ENCODE peak calls at places on chromosome 12, in five cellular contexts. Y is WERI-Rb-1; J is T-helper 2 cell; D is stimulated activated CD8-positive, alpha-beta memory T cell treated with anti-CD3 and anti-CD28 coated beads, Interleukin-15, amount 100 ng/mL, for 24 hours; Q is HTR-8/SVneo. E is an unnamed sample.

GRCh38 chr12:76337583-76337982 is 10.6 kb downstream of the BBS10 start:
- DNase-seq in Y (no peak), J (no peak), D (no peak), Q (no peak), E (no peak)

GRCh38 chr12:1918081-1918874 is at the start of gene CACNA2D4:
- DNase-seq in Y (peak; percentile 95), J (no peak), D (no peak), Q (no peak), E (no peak)

GRCh38 chr12:83461326-83461985 is 774.8 kb downstream of the TMTC2 start:
- DNase-seq in Y (no peak), J (no peak), D (no peak), Q (no peak), E (no peak)

GRCh38 chr12:1533205-1533601 is 61.2 kb downstream of the FBXL14 start:
- DNase-seq in Y (no peak), J (no peak), D (no peak), Q (no peak), E (peak; percentile 84)

GRCh38 chr12:59111873-59112272 is 191.6 kb upstream of the LRIG3 start:
- DNase-seq in Y (no peak), J (no peak), D (no peak), Q (no peak), E (no peak)

GRCh38 chr12:23055004-23055403 is 430.0 kb downstream of the ETNK1 start:
- DNase-seq in Y (peak; percentile 60), J (no peak), D (no peak), Q (no peak), E (peak; percentile 39)

GRCh38 chr12:99985129-99985570 is 414 bp upstream of the ANKS1B start:
- DNase-seq in Y (no peak), J (no peak), D (no peak), Q (peak; percentile 14), E (no peak)

GRCh38 chr12:71183018-71183417 is 25.2 kb upstream of the TSPAN8 start:
- DNase-seq in Y (no peak), J (no peak), D (no peak), Q (peak; percentile 11), E (no peak)

GRCh38 chr12:46364777-46365580 is 7.6 kb downstream of the SLC38A2 start:
- DNase-seq in Y (no peak), J (no peak), D (no peak), Q (no peak), E (peak; percentile 11)

GRCh38 chr12:51371295-51371953 is 19.8 kb downstream of the GALNT6 start:
- DNase-seq in Y (peak; percentile 42), J (no peak), D (no peak), Q (peak; percentile 92), E (no peak)

GRCh38 chr12:20883288-20883687 is 72.8 kb downstream of the SLCO1B3 start:
- DNase-seq in Y (no peak), J (no peak), D (no peak), Q (no peak), E (no peak)

GRCh38 chr12:109592195-109592904 is 18.8 kb downstream of the MVK start:
- DNase-seq in Y (peak; percentile 83), J (no peak), D (no peak), Q (no peak), E (no peak)

GRCh38 chr12:4228122-4228580 is 45.4 kb upstream of the CCND2 start:
- DNase-seq in Y (no peak), J (no peak), D (no peak), Q (no peak), E (no peak)

GRCh38 chr12:94640134-94640928 is 10.0 kb downstream of the TMCC3 start:
- DNase-seq in Y (no peak), J (no peak), D (no peak), Q (no peak), E (no peak)

GRCh38 chr12:68636268-68636667 is 25.6 kb downstream of the RAP1B start:
- DNase-seq in Y (no peak), J (no peak), D (no peak), Q (no peak), E (peak; percentile 53)

GRCh38 chr12:936377-937345 is 12.8 kb downstream of the RAD52 start:
- DNase-seq in Y (no peak), J (no peak), D (no peak), Q (no peak), E (no peak)

GRCh38 chr12:95548539-95549391 is 2.5 kb downstream of the USP44 start:
- DNase-seq in Y (peak; percentile 61), J (peak; percentile 45), D (peak; percentile 24), Q (peak; percentile 62), E (no peak)

GRCh38 chr12:106127289-106128126 is 11.2 kb downstream of the NUAK1 start:
- DNase-seq in Y (no peak), J (no peak), D (no peak), Q (no peak), E (no peak)

GRCh38 chr12:24487606-24488005 is 461.3 kb downstream of the BCAT1 start:
- DNase-seq in Y (no peak), J (no peak), D (no peak), Q (no peak), E (no peak)

GRCh38 chr12:113063396-113064350 is 7.1 kb downstream of the DTX1 start:
- DNase-seq in Y (no peak), J (no peak), D (no peak), Q (no peak), E (peak; percentile 28)

GRCh38 chr12:65510584-65511050 is 232.1 kb downstream of the MSRB3 start:
- DNase-seq in Y (no peak), J (no peak), D (no peak), Q (no peak), E (no peak)

GRCh38 chr12:106914796-106915634 is 40.7 kb upstream of the TMEM263 start:
- DNase-seq in Y (no peak), J (no peak), D (no peak), Q (no peak), E (no peak)

GRCh38 chr12:27970981-27971489 is 1.5 kb downstream of the PTHLH start:
- DNase-seq in Y (no peak), J (no peak), D (no peak), Q (no peak), E (no peak)